ENCODE peak calls at places on chromosomes 11 and 22, in six cellular contexts. One of them, this sample, is unnamed. For H3K4me1, the result is how much of the 10 kb centered on the place peaks cover.

GRCh38 chr22:37431811-37432707 is 4.8 kb upstream of the ELFN2 start:
- DNase-seq in endothelial cell of umbilical vein: peak
- DNase-seq in H1: no peak
- DNase-seq in K562: no peak
- DNase-seq in GM12878: no peak
- DNase-seq in HCT116: peak
- DNase-seq in this sample: peak

GRCh38 chr11:33476945-33477584 is 219.9 kb downstream of the HIPK3 start:
- DNase-seq in endothelial cell of umbilical vein: no peak
- DNase-seq in H1: no peak
- DNase-seq in K562: no peak
- DNase-seq in GM12878: no peak
- DNase-seq in HCT116: no peak
- DNase-seq in this sample: no peak

GRCh38 chr11:111334495-111335123 is 36.3 kb downstream of the POU2AF3 start:
- DNase-seq in endothelial cell of umbilical vein: no peak
- DNase-seq in H1: no peak
- DNase-seq in K562: no peak
- DNase-seq in GM12878: no peak
- DNase-seq in HCT116: no peak
- DNase-seq in this sample: peak

GRCh38 chr11:131685906-131686305 is 315.5 kb downstream of the NTM start:
- DNase-seq in endothelial cell of umbilical vein: no peak
- DNase-seq in H1: no peak
- DNase-seq in K562: no peak
- DNase-seq in GM12878: no peak
- DNase-seq in HCT116: no peak
- DNase-seq in this sample: no peak

GRCh38 chr11:64723907-64724862 is 1.2 kb upstream of the NRXN2 start:
- DNase-seq in endothelial cell of umbilical vein: no peak
- DNase-seq in H1: no peak
- DNase-seq in K562: no peak
- DNase-seq in GM12878: no peak
- DNase-seq in HCT116: no peak
- DNase-seq in this sample: no peak

GRCh38 chr11:1916132-1916985 is 3.1 kb upstream of the TNNT3 start:
- DNase-seq in endothelial cell of umbilical vein: no peak
- DNase-seq in H1: no peak
- DNase-seq in K562: no peak
- DNase-seq in GM12878: peak
- DNase-seq in HCT116: no peak
- DNase-seq in this sample: no peak

GRCh38 chr11:12451179-12451814 is 73.9 kb downstream of the PARVA start:
- DNase-seq in endothelial cell of umbilical vein: no peak
- DNase-seq in H1: no peak
- DNase-seq in K562: no peak
- DNase-seq in GM12878: no peak
- DNase-seq in HCT116: no peak
- DNase-seq in this sample: no peak

GRCh38 chr11:95365346-95365745 is 134.3 kb upstream of the SESN3 start:
- DNase-seq in endothelial cell of umbilical vein: no peak
- DNase-seq in H1: no peak
- DNase-seq in K562: no peak
- DNase-seq in GM12878: no peak
- DNase-seq in HCT116: no peak
- DNase-seq in this sample: no peak

DNA sequence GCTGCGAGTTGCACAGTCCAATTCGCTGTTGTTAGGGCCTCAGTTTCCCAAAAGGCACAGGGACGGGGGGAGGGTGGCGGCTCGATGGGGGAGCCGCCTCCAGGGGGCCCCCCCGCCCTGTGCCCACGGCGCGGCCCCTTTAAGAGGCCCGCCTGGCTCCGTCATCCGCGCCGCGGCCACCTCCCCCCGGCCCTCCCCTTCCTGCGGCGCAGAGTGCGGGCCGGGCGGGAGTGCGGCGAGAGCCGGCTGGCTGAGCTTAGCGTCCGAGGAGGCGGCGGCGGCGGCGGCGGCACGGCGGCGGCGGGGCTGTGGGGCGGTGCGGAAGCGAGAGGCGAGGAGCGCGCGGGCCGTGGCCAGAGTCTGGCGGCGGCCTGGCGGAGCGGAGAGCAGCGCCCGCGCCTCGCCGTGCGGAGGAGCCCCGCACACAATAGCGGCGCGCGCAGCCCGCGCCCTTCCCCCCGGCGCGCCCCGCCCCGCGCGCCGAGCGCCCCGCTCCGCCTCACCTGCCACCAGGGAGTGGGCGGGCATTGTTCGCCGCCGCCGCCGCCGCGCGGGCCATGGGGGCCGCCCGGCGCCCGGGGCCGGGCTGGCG is at the start of gene BCR:
- DNase-seq in endothelial cell of umbilical vein: peak
- DNase-seq in H1: no peak
- DNase-seq in K562: peak
- DNase-seq in GM12878: no peak
- DNase-seq in HCT116: peak
- DNase-seq in this sample: no peak
- TF ChIP-seq POLR2A in endothelial cell of umbilical vein: no peak
- TF ChIP-seq POLR2A in H1: no peak
- TF ChIP-seq POLR2A in K562: no peak
- TF ChIP-seq POLR2A in GM12878: no peak
- TF ChIP-seq POLR2A in HCT116: peak
- TF ChIP-seq POLR2A in this sample: peak

DNA sequence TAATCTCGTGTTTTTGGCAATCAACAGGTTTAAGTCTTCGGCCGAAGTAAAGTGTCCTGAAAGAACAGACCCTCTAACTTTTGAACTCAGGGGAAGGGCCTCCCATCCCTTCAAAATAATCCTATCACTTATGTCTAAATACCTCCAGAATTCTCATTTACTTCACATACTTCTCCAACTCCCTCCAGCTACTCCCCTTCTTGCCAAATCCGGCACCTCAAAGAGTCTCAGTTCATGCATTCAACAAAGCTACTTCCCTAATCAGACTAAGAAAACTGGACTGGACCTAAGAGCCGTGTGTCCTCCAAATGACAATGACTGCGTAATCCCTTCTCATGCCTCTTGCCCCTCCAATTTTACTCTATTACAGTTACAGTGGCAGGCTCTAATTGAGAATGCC is 1.3 kb downstream of the DDB1 start:
- DNase-seq in endothelial cell of umbilical vein: no peak
- DNase-seq in H1: no peak
- DNase-seq in K562: no peak
- DNase-seq in GM12878: no peak
- DNase-seq in HCT116: no peak
- DNase-seq in this sample: no peak
- H3K4me1 ChIP-seq in endothelial cell of umbilical vein: under half
- H3K4me1 ChIP-seq in H1: under half
- H3K4me1 ChIP-seq in K562: under half
- H3K4me1 ChIP-seq in GM12878: under half
- H3K4me1 ChIP-seq in HCT116: under half
- H3K4me1 ChIP-seq in this sample: half or more

GRCh38 chr11:8019671-8020597 is 32.8 kb downstream of the EIF3F start:
- DNase-seq in endothelial cell of umbilical vein: peak
- DNase-seq in H1: no peak
- DNase-seq in K562: no peak
- DNase-seq in GM12878: no peak
- DNase-seq in HCT116: no peak
- DNase-seq in this sample: no peak
- TF ChIP-seq EZH2 in endothelial cell of umbilical vein: peak
- TF ChIP-seq EZH2 in H1: peak
- TF ChIP-seq EZH2 in K562: no peak
- TF ChIP-seq EZH2 in GM12878: peak
- TF ChIP-seq EZH2 in HCT116: no peak
- TF ChIP-seq EZH2 in this sample: peak

GRCh38 chr11:123430736-123431356 is 777 bp downstream of the GRAMD1B start:
- DNase-seq in endothelial cell of umbilical vein: peak
- DNase-seq in H1: no peak
- DNase-seq in K562: no peak
- DNase-seq in GM12878: no peak
- DNase-seq in HCT116: no peak
- DNase-seq in this sample: no peak
- TF ChIP-seq POLR2A in endothelial cell of umbilical vein: no peak
- TF ChIP-seq POLR2A in H1: no peak
- TF ChIP-seq POLR2A in K562: no peak
- TF ChIP-seq POLR2A in GM12878: peak
- TF ChIP-seq POLR2A in HCT116: no peak
- TF ChIP-seq POLR2A in this sample: no peak

This sample was measured in HepG2.